ENCODE peak calls at places on chromosome 5, in seven cellular contexts. G, E, D, K, M, R and T are unnamed samples.

GRCh38 chr5:141753143-141753970 is 71.3 kb upstream of the ARAP3 start:
- DNase-seq in G (no peak), E (no peak), D (no peak), K (no peak), M (no peak), R (no peak), T (no peak)

GRCh38 chr5:54944364-54944763 is 41.0 kb downstream of the ESM1 start:
- DNase-seq in G (peak; percentile 12), E (no peak), D (no peak), K (peak; percentile 22), M (peak; percentile 17), R (no peak), T (peak; percentile 42)

GRCh38 chr5:127442085-127442484 is 75.4 kb upstream of the PRRC1 start:
- DNase-seq in G (no peak), E (no peak), D (no peak), K (peak; percentile 32), M (peak; percentile 5), R (no peak), T (peak; percentile 39)

GRCh38 chr5:31347558-31347905 is 154.0 kb downstream of the CDH6 start:
- DNase-seq in G (no peak), E (no peak), D (no peak), K (no peak), M (no peak), R (no peak), T (no peak)

GRCh38 chr5:1793301-1793740 is 6.3 kb downstream of the MRPL36 start:
- DNase-seq in G (no peak), E (no peak), D (no peak), K (no peak), M (no peak), R (no peak), T (no peak)

GRCh38 chr5:152844713-152845112 is 439.6 kb upstream of the NMUR2 start:
- DNase-seq in G (no peak), E (no peak), D (no peak), K (no peak), M (no peak), R (no peak), T (no peak)

GRCh38 chr5:29262683-29263082 is 1930.8 kb upstream of the CDH6 start:
- DNase-seq in G (no peak), E (no peak), D (no peak), K (no peak), M (no peak), R (no peak), T (no peak)

GRCh38 chr5:1003296-1003937 is 5.2 kb upstream of the NKD2 start:
- DNase-seq in G (peak; percentile 76), E (no peak), D (no peak), K (no peak), M (no peak), R (no peak), T (no peak)

GRCh38 chr5:75558972-75559632 is 47.4 kb downstream of the POLK start:
- DNase-seq in G (no peak), E (no peak), D (no peak), K (no peak), M (no peak), R (no peak), T (no peak)

GRCh38 chr5:158978061-158978745 is 121.5 kb downstream of the EBF1 start:
- DNase-seq in G (no peak), E (no peak), D (no peak), K (no peak), M (no peak), R (no peak), T (no peak)
- TF ChIP-seq JUND in G (no peak), E (no peak), D (no peak), K (peak; percentile 33), M (no peak), R (no peak), T (no peak)

DNA sequence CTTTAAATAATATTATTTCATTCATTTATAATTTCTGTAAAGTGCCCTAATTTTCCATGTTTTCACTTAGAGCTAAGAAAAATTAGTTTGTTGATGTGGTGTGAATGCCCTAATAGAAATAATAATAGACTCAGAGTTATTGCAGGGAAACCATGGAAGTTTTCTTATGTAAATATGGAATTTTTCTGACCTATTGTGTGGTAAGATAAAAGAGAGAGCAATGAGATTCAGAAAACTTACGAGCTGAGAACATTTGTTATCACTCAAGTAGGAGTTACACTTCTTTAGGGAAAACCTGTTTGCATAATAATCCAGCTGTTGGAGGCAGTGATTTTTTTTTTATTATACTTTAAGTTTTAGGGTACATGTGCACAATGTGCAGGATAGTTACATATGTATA is 39.2 kb downstream of the PRR16 start:
- DNase-seq in G (no peak), E (no peak), D (no peak), K (no peak), M (no peak), R (no peak), T (no peak)
- TF ChIP-seq JUND in G (no peak), E (no peak), D (no peak), K (no peak), M (no peak), R (no peak), T (no peak)

GRCh38 chr5:37543216-37543615 is 164.1 kb downstream of the WDR70 start:
- DNase-seq in G (no peak), E (no peak), D (no peak), K (no peak), M (no peak), R (no peak), T (no peak)
- TF ChIP-seq JUND in G (no peak), E (no peak), D (no peak), K (no peak), M (no peak), R (no peak), T (no peak)

DNA sequence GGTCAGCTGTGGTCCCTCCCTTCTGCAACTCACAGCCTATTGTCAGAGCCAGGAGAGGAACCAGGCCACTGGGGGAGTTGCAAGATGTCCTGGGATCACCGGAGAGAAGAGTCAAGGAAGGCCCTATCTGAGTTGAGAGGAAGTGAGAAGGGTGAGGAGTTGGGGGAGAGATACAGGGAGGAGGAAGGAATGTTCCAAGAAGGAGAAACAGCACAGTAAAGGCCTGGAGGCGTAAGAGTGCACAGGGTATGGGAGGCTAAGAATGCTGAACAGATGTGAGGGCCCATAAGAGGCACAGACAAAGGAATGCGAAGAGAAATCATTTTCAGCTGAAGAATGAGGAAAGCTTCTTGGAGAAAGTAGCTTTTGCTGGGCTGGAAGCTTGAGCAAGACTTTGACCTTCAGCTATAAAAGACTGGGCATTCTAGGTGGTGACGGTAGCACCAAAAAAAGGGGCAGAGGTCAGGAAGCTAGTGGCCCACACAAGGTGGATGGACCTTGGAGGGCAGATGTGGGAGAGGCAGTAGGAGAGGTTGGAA is 21.6 kb upstream of the CSF1R start:
- DNase-seq in G (no peak), E (no peak), D (no peak), K (no peak), M (no peak), R (no peak), T (no peak)
- TF ChIP-seq JUND in G (no peak), E (no peak), D (no peak), K (no peak), M (no peak), R (no peak), T (no peak)

GRCh38 chr5:151570512-151571269 is 20.4 kb downstream of the FAT2 start:
- DNase-seq in G (peak; percentile 45), E (no peak), D (no peak), K (no peak), M (no peak), R (no peak), T (no peak)
- TF ChIP-seq JUND in G (peak; percentile 43), E (no peak), D (no peak), K (no peak), M (no peak), R (no peak), T (no peak)

DNA sequence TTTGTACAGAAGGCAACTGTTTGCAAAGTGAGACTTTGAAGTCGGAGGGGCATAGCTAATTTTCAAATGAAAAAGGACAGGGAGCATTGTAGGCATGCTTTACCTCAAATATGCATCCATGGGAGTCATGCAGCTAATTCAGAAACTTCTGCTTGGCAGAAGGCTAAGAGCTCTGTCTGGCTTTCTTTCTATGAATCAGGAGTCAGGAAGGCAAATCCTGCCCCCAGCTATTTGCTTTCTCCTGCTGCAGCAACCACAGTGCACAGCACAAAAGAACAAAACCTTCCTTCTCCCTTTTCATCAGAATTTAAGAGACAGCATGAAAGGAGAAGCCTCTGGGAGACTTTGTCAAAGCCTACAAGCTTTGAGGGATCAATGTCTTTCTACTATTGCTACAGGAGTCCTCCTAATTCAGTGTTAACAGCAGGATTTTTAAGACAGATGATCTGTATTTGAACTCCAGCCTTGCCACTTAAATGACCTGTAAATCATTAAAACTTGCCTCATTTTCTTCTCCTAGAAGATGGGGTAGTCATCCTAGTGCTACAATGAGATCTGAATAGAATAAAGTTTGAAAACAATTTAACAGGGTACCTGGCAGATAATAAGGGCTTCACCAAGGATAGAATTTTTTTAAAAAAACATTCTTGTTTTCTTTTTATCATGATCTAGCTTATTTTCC is 209.2 kb downstream of the TARS1 start:
- DNase-seq in G (no peak), E (no peak), D (no peak), K (no peak), M (no peak), R (no peak), T (no peak)
- TF ChIP-seq JUND in G (no peak), E (no peak), D (no peak), K (no peak), M (no peak), R (no peak), T (no peak)

GRCh38 chr5:135269828-135270545 is 129.0 kb downstream of the MACROH2A1 start:
- DNase-seq in G (no peak), E (no peak), D (no peak), K (no peak), M (no peak), R (no peak), T (no peak)
- TF ChIP-seq JUND in G (no peak), E (no peak), D (no peak), K (no peak), M (no peak), R (no peak), T (no peak)

DNA sequence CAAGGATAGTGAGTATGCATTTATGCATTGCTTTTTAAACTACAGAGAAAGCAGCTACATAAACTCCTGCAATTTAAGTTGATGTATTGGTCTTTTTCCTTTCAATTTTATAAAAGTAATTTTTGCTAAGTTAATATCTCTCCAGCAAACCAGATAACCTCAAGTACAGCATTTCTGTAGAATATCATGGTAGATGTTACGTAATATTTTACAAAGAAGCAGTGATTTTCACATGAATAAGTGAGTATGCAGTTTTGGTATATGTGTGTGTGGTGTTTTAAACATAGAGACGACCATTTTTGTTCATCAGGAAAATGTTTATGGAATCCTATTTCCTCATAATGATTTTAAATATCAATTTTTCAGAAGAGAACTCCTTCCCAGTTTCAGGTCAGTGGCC is 118.9 kb downstream of the INSYN2B start:
- DNase-seq in G (no peak), E (no peak), D (no peak), K (no peak), M (no peak), R (no peak), T (no peak)
- TF ChIP-seq JUND in G (no peak), E (no peak), D (no peak), K (no peak), M (no peak), R (no peak), T (no peak)